ENCODE peak calls at places on chromosomes 6 and 20, in eight cellular contexts. Y is NCI-H2171 treated with DMSO at 0.1 percent for 48 hours; Q is hypothalamus; U is testis; S is activated T-helper 1 cell treated with anti-CD3 and anti-CD28 coated beads, Interleukin-12 subunit alpha, Interleukin-12 subunit beta, Interleukin-2, Interleukin-4 antibody, amounts not matched to agents 30 ng/mL and 10 ng/mL and 1 ng/mL, durations not matched to agents 14 hours and 24 hours and 36 hours; O is Caco-2; J is GM19239; L is iris pigment epithelial cell. P is an unnamed sample.

GRCh38 chr6:118810420-118811027 is 83.4 kb upstream of the ASF1A start:
- DNase-seq in S (peak), O (no peak), Y (no peak), J (no peak), U (no peak), Q (no peak), L (no peak), P (no peak)

GRCh38 chr6:168285456-168285855 is 34.1 kb downstream of the DACT2 start:
- DNase-seq in U (no peak), Y (no peak), L (no peak), O (no peak), S (no peak), J (no peak), Q (no peak), P (no peak)

GRCh38 chr20:35369804-35370203 is 42.0 kb downstream of the UQCC1 start:
- DNase-seq in S (no peak), J (no peak), U (no peak), Q (no peak), O (no peak), Y (no peak), L (peak), P (no peak)

GRCh38 chr6:128117916-128118315 is 217.1 kb upstream of the THEMIS start:
- DNase-seq in J (no peak), L (peak), Q (no peak), Y (no peak), U (no peak), O (no peak), S (no peak), P (no peak)

GRCh38 chr20:56409521-56409920 is 2.5 kb upstream of the CASS4 start:
- DNase-seq in J (no peak), S (no peak), Q (no peak), Y (no peak), U (no peak), L (peak), O (no peak), P (no peak)

GRCh38 chr6:2565499-2565898 is 185.2 kb downstream of the MYLK4 start:
- DNase-seq in O (no peak), Y (no peak), J (no peak), L (no peak), U (no peak), Q (no peak), S (no peak), P (no peak)

GRCh38 chr20:45965169-45966002 is 6.6 kb downstream of the ZNF335 start:
- DNase-seq in L (no peak), U (no peak), O (peak), S (no peak), Y (no peak), Q (no peak), J (no peak), P (no peak)

GRCh38 chr6:16413399-16413798 is 175.0 kb downstream of the GMPR start:
- DNase-seq in L (no peak), O (no peak), Y (no peak), Q (no peak), J (no peak), S (no peak), U (no peak), P (no peak)

GRCh38 chr20:51985013-51985415 is 182.7 kb upstream of the SALL4 start:
- DNase-seq in S (no peak), L (peak), U (no peak), Y (peak), O (no peak), J (no peak), Q (no peak), P (no peak)

GRCh38 chr6:27630727-27631613 is 158.1 kb upstream of the ZNF184 start:
- DNase-seq in L (peak), S (peak), J (no peak), Q (peak), Y (peak), U (peak), O (peak), P (peak)

GRCh38 chr6:3444276-3445088 is 12.4 kb downstream of the SLC22A23 start:
- DNase-seq in U (no peak), J (no peak), L (no peak), Q (no peak), S (no peak), Y (peak), O (peak), P (no peak)

GRCh38 chr6:12637960-12638641 is 78.5 kb upstream of the PHACTR1 start:
- DNase-seq in J (no peak), Q (no peak), S (no peak), U (peak), L (peak), Y (peak), O (peak), P (peak)

GRCh38 chr6:110980227-110980626 is 1.6 kb upstream of the RPF2 start:
- DNase-seq in S (no peak), Q (no peak), Y (no peak), O (no peak), L (no peak), U (no peak), J (no peak), P (no peak)

GRCh38 chr20:50624351-50625016 is 66.9 kb downstream of the RIPOR3 start:
- DNase-seq in S (no peak), O (no peak), L (no peak), Q (no peak), J (no peak), U (no peak), Y (peak), P (no peak)

GRCh38 chr6:107704377-107705013 is 119.6 kb downstream of the SCML4 start:
- DNase-seq in Y (peak), L (peak), Q (no peak), O (no peak), J (peak), S (no peak), U (peak), P (no peak)

GRCh38 chr6:12884983-12885382 is 168.4 kb downstream of the PHACTR1 start:
- DNase-seq in Q (no peak), L (no peak), J (no peak), U (no peak), O (no peak), Y (no peak), S (no peak), P (no peak)

GRCh38 chr20:38181207-38181693 is 16.2 kb upstream of the TGM2 start:
- DNase-seq in J (peak), O (peak), U (no peak), L (no peak), Y (peak), Q (no peak), S (no peak), P (no peak)

GRCh38 chr6:33212857-33213165 is 4.5 kb downstream of the RING1 start:
- DNase-seq in U (no peak), J (no peak), Y (peak), Q (no peak), O (no peak), L (no peak), S (no peak), P (no peak)

GRCh38 chr6:52285174-52286068 is 879 bp upstream of the MCM3 start:
- DNase-seq in Y (peak), O (no peak), L (peak), U (no peak), Q (no peak), J (no peak), S (no peak), P (no peak)

GRCh38 chr20:6157345-6157744 is 34.5 kb upstream of the FERMT1 start:
- DNase-seq in J (no peak), Q (no peak), S (no peak), U (no peak), O (no peak), Y (peak), L (peak), P (no peak)

GRCh38 chr6:170473226-170473789 is 79.8 kb downstream of the PSMB1 start:
- DNase-seq in O (no peak), Q (no peak), S (no peak), U (no peak), Y (peak), J (no peak), L (no peak), P (no peak)

GRCh38 chr6:153976921-153977693 is 61.9 kb upstream of the OPRM1 start:
- DNase-seq in L (no peak), S (no peak), U (no peak), J (no peak), O (no peak), Q (no peak), Y (no peak), P (no peak)

GRCh38 chr6:90940812-90941481 is 354.1 kb upstream of the MAP3K7 start:
- DNase-seq in J (peak), O (no peak), L (peak), Y (peak), S (no peak), Q (no peak), U (no peak), P (no peak)

GRCh38 chr20:53829086-53829703 is 235.6 kb upstream of the ZNF217 start:
- DNase-seq in L (peak), Y (no peak), U (no peak), O (no peak), S (no peak), Q (no peak), J (no peak), P (no peak)

GRCh38 chr6:160667854-160668481 is 3.9 kb upstream of the LPA start:
- DNase-seq in Q (no peak), U (peak), S (peak), J (peak), Y (peak), O (peak), L (peak), P (no peak)

GRCh38 chr6:27757307-27757706 is 154.9 kb downstream of the OR2B2 start:
- DNase-seq in S (peak), L (no peak), O (peak), J (no peak), Q (no peak), U (peak), Y (no peak), P (peak)

GRCh38 chr20:33651562-33652048 is 10.5 kb upstream of the C20orf144 start:
- DNase-seq in S (no peak), J (no peak), O (no peak), U (no peak), Q (no peak), Y (no peak), L (no peak), P (no peak)